ENCODE peak calls at places on chromosomes 13 and 19, in five cellular contexts. R is endothelial cell of umbilical vein, Q is HCT116, F is HepG2, U is fibroblast of lung. G is an unnamed sample.

GRCh38 chr13:92640936-92641335 is 585.7 kb upstream of the GPC6 start:
- DNase-seq in R (no peak), Q (no peak), F (no peak), U (peak; percentile 56), G (no peak)

GRCh38 chr19:15463865-15464371 is 426 bp downstream of the RASAL3 start:
- DNase-seq in R (no peak), Q (no peak), F (no peak), U (no peak), G (no peak)

GRCh38 chr13:113161433-113161832 is 3.0 kb downstream of the PROZ start:
- DNase-seq in R (no peak), Q (no peak), F (no peak), U (no peak), G (no peak)

GRCh38 chr19:47512183-47512947 is 2.5 kb downstream of the NAPA start:
- DNase-seq in R (no peak), Q (no peak), F (peak; percentile 52), U (peak; percentile 5), G (peak; percentile 37)

GRCh38 chr19:29526730-29527499 is 1.1 kb downstream of the VSTM2B start:
- DNase-seq in R (no peak), Q (no peak), F (no peak), U (no peak), G (no peak)

GRCh38 chr19:40807147-40808020 is 8.4 kb downstream of the EGLN2 start:
- DNase-seq in R (no peak), Q (no peak), F (peak; percentile 49), U (no peak), G (peak; percentile 49)

GRCh38 chr13:81990652-81991051 is 1649.7 kb upstream of the SPRY2 start:
- DNase-seq in R (no peak), Q (no peak), F (no peak), U (no peak), G (no peak)

GRCh38 chr13:30477346-30478235 is 11.9 kb upstream of the HMGB1 start:
- DNase-seq in R (no peak), Q (no peak), F (no peak), U (no peak), G (no peak)

GRCh38 chr19:33096005-33096404 is 15.0 kb downstream of the GPATCH1 start:
- DNase-seq in R (no peak), Q (no peak), F (no peak), U (no peak), G (no peak)

GRCh38 chr19:11446652-11447301 is 11.3 kb downstream of the PRKCSH start:
- DNase-seq in R (peak; percentile 21), Q (no peak), F (no peak), U (no peak), G (peak; percentile 57)

GRCh38 chr13:42593719-42594012 is 19.7 kb downstream of the TNFSF11 start:
- DNase-seq in R (no peak), Q (no peak), F (no peak), U (no peak), G (no peak)

GRCh38 chr19:42024622-42025111 is 30.6 kb upstream of the ATP1A3 start:
- DNase-seq in R (no peak), Q (no peak), F (no peak), U (peak; percentile 55), G (no peak)

GRCh38 chr13:41762796-41763195 is 198.1 kb downstream of the VWA8 start:
- DNase-seq in R (no peak), Q (no peak), F (no peak), U (no peak), G (no peak)

GRCh38 chr13:108326318-108326717 is 56.8 kb downstream of the TNFSF13B start:
- DNase-seq in R (no peak), Q (no peak), F (peak; percentile 13), U (no peak), G (no peak)

GRCh38 chr13:75402787-75403186 is 79.2 kb downstream of the TBC1D4 start:
- DNase-seq in R (no peak), Q (no peak), F (peak; percentile 45), U (no peak), G (no peak)

GRCh38 chr19:1261863-1262686 is 7.1 kb upstream of the CIRBP start:
- DNase-seq in R (no peak), Q (no peak), F (peak; percentile 48), U (peak; percentile 83), G (peak; percentile 48)

GRCh38 chr19:39397360-39398296 is 6.5 kb downstream of the MED29 start:
- DNase-seq in R (peak; percentile 79), Q (peak; percentile 72), F (peak; percentile 95), U (peak; percentile 63), G (peak; percentile 78)

GRCh38 chr13:40476175-40476958 is 190.1 kb downstream of the FOXO1 start:
- DNase-seq in R (peak; percentile 47), Q (no peak), F (peak; percentile 90), U (peak; percentile 86), G (peak; percentile 18)

GRCh38 chr19:55114566-55115145 is 2.8 kb downstream of the PPP1R12C start:
- DNase-seq in R (no peak), Q (no peak), F (no peak), U (no peak), G (no peak)
- H3K9ac ChIP-seq in R (no peak overlapping the region), Q (no peak overlapping the region), F (no peak overlapping the region), U (peak overlapping the region; percentile 28), G (no peak overlapping the region)

GRCh38 chr19:46076951-46077814 is 36.4 kb upstream of the IGFL4 start:
- DNase-seq in R (peak; percentile 82), Q (peak; percentile 82), F (peak; percentile 87), U (peak; percentile 75), G (peak; percentile 81)
- TF ChIP-seq EZH2 in R (peak; percentile 65), Q (peak; percentile 41), F (no peak), U (peak; percentile 81), G (peak; percentile 23)

GRCh38 chr19:3100331-3100730 is 6.2 kb downstream of the GNA11 start:
- DNase-seq in R (no peak), Q (no peak), F (no peak), U (no peak), G (no peak)
- H3K4me1 ChIP-seq in R (peaks cover 33% of the 10 kb centered on the region), Q (peaks cover 10% of the 10 kb centered on the region), F (peaks cover 48% of the 10 kb centered on the region), U (peaks cover 15% of the 10 kb centered on the region), G (peaks cover 7% of the 10 kb centered on the region)

GRCh38 chr13:112078216-112078615 is 11.3 kb downstream of the SOX1 start:
- DNase-seq in R (no peak), Q (no peak), F (no peak), U (no peak), G (no peak)

GRCh38 chr13:112079696-112080095 is 12.7 kb downstream of the SOX1 start:
- DNase-seq in R (no peak), Q (no peak), F (no peak), U (peak; percentile 5), G (no peak)

GRCh38 chr13:112077729-112078128 is 10.8 kb downstream of the SOX1 start:
- DNase-seq in R (no peak), Q (no peak), F (no peak), U (no peak), G (no peak)

GRCh38 chr13:112074139-112074710 is 7.3 kb downstream of the SOX1 start:
- DNase-seq in R (no peak), Q (no peak), F (no peak), U (no peak), G (no peak)

GRCh38 chr13:112078879-112079526 is 12.1 kb downstream of the SOX1 start:
- DNase-seq in R (no peak), Q (no peak), F (no peak), U (no peak), G (no peak)
- H3K9ac ChIP-seq in R (no peak overlapping the region), Q (no peak overlapping the region), F (no peak overlapping the region), U (no peak overlapping the region), G (no peak overlapping the region)

GRCh38 chr13:25171170-25171516 is 945 bp downstream of the AMER2 start:
- DNase-seq in R (peak; percentile 4), Q (no peak), F (no peak), U (no peak), G (no peak)

GRCh38 chr13:25168800-25169199 is 3.3 kb downstream of the AMER2 start:
- DNase-seq in R (no peak), Q (no peak), F (no peak), U (no peak), G (no peak)

GRCh38 chr13:25169356-25169755 is 2.7 kb downstream of the AMER2 start:
- DNase-seq in R (no peak), Q (no peak), F (no peak), U (no peak), G (no peak)

GRCh38 chr13:25170554-25171107 is 1.5 kb downstream of the AMER2 start:
- DNase-seq in R (no peak), Q (no peak), F (no peak), U (no peak), G (no peak)

DNA sequence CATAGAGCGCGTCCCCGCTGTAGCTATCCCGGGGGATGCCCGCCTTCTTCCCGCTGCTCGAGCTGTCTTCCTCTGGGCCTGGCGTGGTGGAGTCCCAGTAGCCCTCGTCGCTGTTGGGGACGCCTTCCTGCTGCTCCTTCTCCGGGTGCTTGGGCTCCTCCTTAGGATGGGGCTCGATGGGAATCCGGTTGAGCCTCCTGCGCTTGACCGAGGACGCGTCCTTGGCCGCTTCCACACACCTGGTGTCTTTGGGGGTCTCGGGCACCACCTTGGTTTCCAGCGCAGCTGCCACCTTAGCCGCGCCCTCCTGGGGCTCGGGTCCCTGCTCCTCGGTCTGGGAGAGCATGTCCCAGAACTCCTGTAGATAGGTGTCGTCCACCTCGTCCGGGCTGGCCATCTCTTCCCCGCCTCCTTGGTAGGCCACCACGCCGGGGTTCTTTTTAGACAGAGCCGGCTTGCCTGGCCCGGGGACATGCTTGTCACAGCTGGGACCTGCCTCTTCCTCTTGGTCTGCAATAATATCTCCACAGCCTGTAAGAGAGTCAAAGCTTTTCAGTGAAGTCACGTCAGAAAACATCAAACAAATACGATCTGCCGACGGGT is 2.0 kb downstream of the AMER2 start:
- DNase-seq in R (no peak), Q (no peak), F (no peak), U (no peak), G (no peak)
- TF ChIP-seq EZH2 in R (no peak), Q (no peak), F (no peak), U (no peak), G (no peak)

DNA sequence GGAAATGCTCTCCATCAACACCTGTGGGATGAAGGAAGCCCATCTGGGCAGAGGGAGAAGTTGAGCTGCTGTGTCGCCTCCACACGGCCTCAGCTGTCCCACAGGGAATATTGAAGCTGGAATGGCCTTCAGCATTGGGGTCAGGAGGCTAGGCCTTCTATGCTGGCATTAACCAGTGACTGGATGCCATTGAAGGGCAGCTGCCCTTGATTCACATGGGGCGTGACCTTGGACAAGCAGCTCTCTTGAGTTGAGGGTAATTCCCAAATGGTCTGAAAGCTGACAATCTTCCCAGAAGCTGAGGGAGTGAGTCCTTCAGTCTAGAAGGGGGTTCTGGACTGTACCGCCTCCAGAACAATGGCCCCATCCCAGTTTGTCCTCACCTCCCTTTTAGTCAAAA is 6.7 kb downstream of the BCL3 start:
- DNase-seq in R (no peak), Q (no peak), F (no peak), U (no peak), G (no peak)
- H3K4me1 ChIP-seq in R (peaks cover 37% of the 10 kb centered on the region), Q (peaks cover 25% of the 10 kb centered on the region), F (peaks cover 50% of the 10 kb centered on the region), U (peaks cover 63% of the 10 kb centered on the region), G (peaks cover 38% of the 10 kb centered on the region)

GRCh38 chr19:14023404-14024235 is 4.3 kb upstream of the RLN3 start:
- DNase-seq in R (peak; percentile 83), Q (no peak), F (peak; percentile 85), U (peak; percentile 54), G (peak; percentile 72)
- H3K9ac ChIP-seq in R (no peak overlapping the region), Q (no peak overlapping the region), F (no peak overlapping the region), U (no peak overlapping the region), G (no peak overlapping the region)

GRCh38 chr19:19262190-19263057 is 10.7 kb downstream of the TM6SF2 start:
- DNase-seq in R (no peak), Q (no peak), F (no peak), U (no peak), G (no peak)
- TF ChIP-seq EZH2 in R (peak; percentile 80), Q (no peak), F (no peak), U (peak; percentile 92), G (no peak)

G was measured in PC-3.